ENCODE peak calls at places on chromosome 7, in seven cellular contexts. K, J, X, Y, A, M and P are unnamed samples.

GRCh38 chr7:19215421-19215820 is 70.2 kb upstream of the FERD3L start:
- DNase-seq in K (peak; percentile 71), J (peak; percentile 88), X (no peak), Y (peak; percentile 49), A (no peak), M (peak; percentile 20), P (peak; percentile 31)

GRCh38 chr7:111210996-111211395 is 120.1 kb downstream of the LRRN3 start:
- DNase-seq in K (peak; percentile 31), J (peak; percentile 75), X (no peak), Y (peak; percentile 53), A (no peak), M (no peak), P (no peak)

GRCh38 chr7:12674861-12675260 is 12.6 kb upstream of the ARL4A start:
- DNase-seq in K (peak; percentile 66), J (peak; percentile 61), X (peak; percentile 50), Y (peak; percentile 57), A (no peak), M (no peak), P (peak; percentile 76)

GRCh38 chr7:55065511-55066229 is 46.9 kb downstream of the EGFR start:
- DNase-seq in K (peak; percentile 91), J (peak; percentile 94), X (peak; percentile 40), Y (peak; percentile 92), A (peak; percentile 38), M (no peak), P (no peak)

GRCh38 chr7:148253629-148254028 is 336.9 kb upstream of the C7orf33 start:
- DNase-seq in K (no peak), J (no peak), X (no peak), Y (no peak), A (no peak), M (no peak), P (no peak)

GRCh38 chr7:2066251-2066919 is 166.4 kb downstream of the MAD1L1 start:
- DNase-seq in K (no peak), J (no peak), X (no peak), Y (no peak), A (no peak), M (no peak), P (no peak)

GRCh38 chr7:17031903-17032551 is 150.2 kb upstream of the AGR3 start:
- DNase-seq in K (no peak), J (no peak), X (no peak), Y (no peak), A (no peak), M (no peak), P (no peak)

GRCh38 chr7:114087674-114088539 is 169.1 kb upstream of the PPP1R3A start:
- DNase-seq in K (no peak), J (no peak), X (peak; percentile 52), Y (no peak), A (no peak), M (peak; percentile 5), P (peak; percentile 39)

GRCh38 chr7:70506463-70506862 is 625.5 kb upstream of the GALNT17 start:
- DNase-seq in K (no peak), J (no peak), X (peak; percentile 68), Y (no peak), A (no peak), M (no peak), P (no peak)

GRCh38 chr7:618539-619355 is 99.1 kb upstream of the PDGFA start:
- DNase-seq in K (no peak), J (peak; percentile 26), X (no peak), Y (no peak), A (no peak), M (no peak), P (no peak)

GRCh38 chr7:77427996-77428603 is 12.0 kb upstream of the GSAP start:
- DNase-seq in K (peak; percentile 51), J (peak; percentile 78), X (no peak), Y (peak; percentile 77), A (no peak), M (peak; percentile 30), P (no peak)

GRCh38 chr7:105277341-105277740 is 111.4 kb downstream of the SRPK2 start:
- DNase-seq in K (peak; percentile 54), J (peak; percentile 87), X (no peak), Y (peak; percentile 71), A (no peak), M (no peak), P (no peak)

GRCh38 chr7:157500171-157500960 is 163.6 kb downstream of the DNAJB6 start:
- DNase-seq in K (no peak), J (no peak), X (peak; percentile 33), Y (no peak), A (no peak), M (no peak), P (no peak)

GRCh38 chr7:35036361-35037171 is 719 bp downstream of the DPY19L1 start:
- DNase-seq in K (peak; percentile 58), J (peak; percentile 53), X (peak; percentile 64), Y (peak; percentile 40), A (no peak), M (peak; percentile 60), P (peak; percentile 36)

GRCh38 chr7:155206286-155207020 is 91.2 kb upstream of the INSIG1 start:
- DNase-seq in K (peak; percentile 71), J (peak; percentile 89), X (no peak), Y (peak; percentile 69), A (peak; percentile 80), M (no peak), P (peak; percentile 52)

GRCh38 chr7:179209-179681 is 13.1 kb upstream of the FAM20C start:
- DNase-seq in K (no peak), J (no peak), X (no peak), Y (no peak), A (no peak), M (no peak), P (no peak)

DNA sequence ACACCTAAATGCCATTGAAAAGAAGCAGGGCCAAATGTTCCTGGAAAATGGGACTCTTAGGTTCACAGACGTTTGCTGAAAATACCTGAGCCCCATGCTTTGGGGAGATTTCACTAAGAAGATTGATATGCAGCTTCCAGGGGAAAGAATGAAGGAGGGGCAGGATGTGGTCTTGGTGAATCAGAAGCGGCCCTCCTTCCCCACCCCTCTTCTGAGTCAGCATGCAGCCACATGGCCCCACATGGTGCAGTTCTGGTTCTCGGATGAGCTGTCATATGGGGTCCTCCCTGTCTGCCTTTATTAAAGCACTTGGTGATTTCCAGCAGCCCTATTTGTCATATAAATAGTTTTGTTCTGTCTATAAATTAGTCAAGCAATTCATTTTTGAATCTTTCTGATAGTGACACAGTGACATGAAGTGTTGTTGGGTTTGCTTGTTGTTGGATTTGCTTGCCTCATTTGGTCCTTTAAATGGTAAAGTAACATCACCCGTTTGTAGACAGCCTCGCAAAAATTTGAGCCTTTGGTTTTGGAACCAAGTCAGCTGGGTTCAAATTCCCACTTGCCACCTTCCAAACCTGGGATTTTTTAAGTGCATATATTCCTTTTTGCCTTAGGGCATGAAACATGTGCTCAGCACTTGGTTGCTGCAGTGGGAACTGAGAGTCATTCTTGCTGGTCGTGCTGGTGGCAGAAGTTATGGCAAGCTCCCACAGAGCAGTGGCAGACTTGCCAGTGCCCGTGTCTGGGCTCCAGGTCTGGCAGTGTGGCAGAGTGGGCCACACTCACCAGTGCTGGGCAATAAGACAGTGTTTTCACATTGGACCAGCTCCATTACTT is 68.1 kb upstream of the CDK6 start:
- DNase-seq in K (peak; percentile 91), J (peak; percentile 97), X (no peak), Y (peak; percentile 94), A (peak; percentile 84), M (no peak), P (no peak)
- H3K9ac ChIP-seq in K (no peak overlapping the region), J (no peak overlapping the region), X (no peak overlapping the region), Y (peak overlapping the region; percentile 62), A (peak overlapping the region; percentile 42), M (no peak overlapping the region), P (no peak overlapping the region)

DNA sequence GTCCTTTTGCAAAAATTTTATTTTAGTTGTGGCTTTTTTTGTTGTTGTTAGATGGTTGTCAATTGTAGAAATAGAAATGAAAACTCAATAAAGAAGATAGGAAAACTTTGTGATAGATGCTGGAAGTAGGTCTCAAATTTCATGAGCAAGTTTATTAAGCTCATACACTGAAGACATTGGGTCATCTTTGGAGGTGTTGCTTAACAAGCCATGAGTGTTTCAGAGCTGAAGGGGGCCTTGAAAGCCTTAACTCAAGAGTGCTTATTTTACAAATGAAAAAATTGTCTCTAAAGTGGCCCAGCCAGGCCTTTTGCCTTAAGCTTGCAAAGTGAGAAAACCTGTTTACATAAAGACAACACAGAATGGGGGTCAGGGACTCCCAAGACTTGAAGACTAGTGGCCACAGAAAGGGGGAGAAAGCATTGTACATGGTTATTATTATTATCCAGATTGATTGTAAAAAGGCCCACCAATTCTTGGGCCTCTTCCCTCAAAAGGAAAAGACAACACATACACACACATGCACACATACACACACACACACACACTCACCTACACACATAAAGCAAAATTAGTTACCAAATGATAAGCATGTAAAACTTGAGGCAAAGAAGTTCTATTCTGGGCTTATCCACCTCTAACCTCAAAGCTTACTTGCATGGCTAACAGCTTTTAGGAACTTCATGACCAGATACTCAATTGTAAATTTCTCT is 49.7 kb upstream of the GLCCI1 start:
- DNase-seq in K (peak; percentile 31), J (peak; percentile 20), X (no peak), Y (no peak), A (peak; percentile 36), M (no peak), P (no peak)
- H2AFZ ChIP-seq in K (no peak overlapping the region), J (no peak overlapping the region), X (no peak overlapping the region), Y (no peak overlapping the region), A (no peak overlapping the region), M (no peak overlapping the region), P (peak overlapping the region; percentile 22)

DNA sequence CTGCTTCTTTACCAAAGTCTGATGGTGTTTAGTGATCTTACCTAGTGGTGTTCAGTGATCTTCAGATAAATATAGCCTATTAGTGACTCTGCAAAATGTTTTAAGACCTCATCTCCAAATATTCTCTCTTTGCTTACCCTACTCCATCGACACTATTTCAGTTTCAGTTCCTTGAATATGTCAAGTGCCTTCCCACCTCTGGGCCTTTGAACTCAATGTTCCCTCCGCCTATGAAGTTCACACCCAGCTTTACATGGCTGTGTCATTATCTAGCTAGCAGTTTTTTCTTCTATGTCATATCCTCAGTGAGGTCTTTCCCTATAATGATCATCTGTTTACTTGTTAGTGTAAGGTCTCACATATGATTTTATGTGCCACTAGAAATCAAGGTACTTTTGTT is 322.6 kb downstream of the DGKB start:
- DNase-seq in K (no peak), J (no peak), X (no peak), Y (no peak), A (no peak), M (no peak), P (peak; percentile 77)
- H3K9ac ChIP-seq in K (no peak overlapping the region), J (no peak overlapping the region), X (no peak overlapping the region), Y (no peak overlapping the region), A (no peak overlapping the region), M (no peak overlapping the region), P (no peak overlapping the region)

GRCh38 chr7:134992626-134993179 is 6.4 kb downstream of the AGBL3 start:
- DNase-seq in K (peak; percentile 17), J (peak; percentile 52), X (no peak), Y (no peak), A (peak; percentile 96), M (no peak), P (peak; percentile 61)
- H2AFZ ChIP-seq in K (peak overlapping the region; percentile 26), J (no peak overlapping the region), X (no peak overlapping the region), Y (no peak overlapping the region), A (peak overlapping the region; percentile 24), M (no peak overlapping the region), P (peak overlapping the region; percentile 3)

GRCh38 chr7:49023345-49024330 is 99.3 kb downstream of the CDC14C start:
- DNase-seq in K (no peak), J (no peak), X (peak; percentile 53), Y (no peak), A (no peak), M (peak; percentile 32), P (no peak)
- H3K9ac ChIP-seq in K (no peak overlapping the region), J (no peak overlapping the region), X (no peak overlapping the region), Y (no peak overlapping the region), A (no peak overlapping the region), M (no peak overlapping the region), P (no peak overlapping the region)

DNA sequence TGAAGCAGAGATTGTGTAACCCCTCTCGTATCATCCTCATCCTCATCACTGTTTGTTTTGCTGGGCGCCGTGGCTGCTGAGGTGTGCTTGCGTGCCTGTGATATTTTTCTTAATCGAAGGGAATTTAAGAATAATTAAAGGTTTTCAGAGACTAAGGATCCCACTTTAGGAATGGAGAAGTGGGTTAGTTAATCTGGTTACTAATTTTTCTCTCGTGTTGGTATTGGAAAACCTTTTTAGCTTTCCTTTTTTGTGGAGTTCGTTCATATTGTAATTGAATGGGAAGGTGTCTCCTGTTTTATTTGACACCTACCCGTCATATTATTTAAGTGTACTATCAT is 1.3 kb downstream of the UBN2 start:
- DNase-seq in K (no peak), J (peak; percentile 24), X (no peak), Y (no peak), A (no peak), M (no peak), P (peak; percentile 42)
- H2AFZ ChIP-seq in K (no peak overlapping the region), J (peak overlapping the region; percentile 97), X (no peak overlapping the region), Y (peak overlapping the region; percentile 40), A (peak overlapping the region; percentile 53), M (peak overlapping the region; percentile 100), P (peak overlapping the region; percentile 32)